ENCODE peak calls at places on chromosomes 2 and 18, in four cellular contexts. P, I, D and B are unnamed samples.

GRCh38 chr2:10285578-10286198 is 17.0 kb upstream of the HPCAL1 start:
- DNase-seq in P (peak; percentile 61), I (peak; percentile 76), D (peak; percentile 42), B (peak; percentile 81)

GRCh38 chr2:32647180-32647651 is 19.4 kb downstream of the TTC27 start:
- DNase-seq in P (peak; percentile 74), I (no peak), D (no peak), B (no peak)

GRCh38 chr2:99096728-99097127 is 44.8 kb upstream of the C2orf15 start:
- DNase-seq in P (no peak), I (no peak), D (no peak), B (no peak)

GRCh38 chr2:6730821-6731220 is 134.9 kb downstream of the CMPK2 start:
- DNase-seq in P (no peak), I (no peak), D (no peak), B (peak; percentile 72)

GRCh38 chr2:134917219-134917957 is 1.2 kb upstream of the CCNT2 start:
- DNase-seq in P (no peak), I (no peak), D (no peak), B (no peak)

GRCh38 chr2:55051026-55051866 is 995 bp upstream of the RTN4 start:
- DNase-seq in P (peak; percentile 99), I (no peak), D (peak; percentile 42), B (peak; percentile 40)

GRCh38 chr2:152236191-152236925 is 60.8 kb upstream of the STAM2 start:
- DNase-seq in P (no peak), I (no peak), D (no peak), B (no peak)

GRCh38 chr2:85828725-85829124 is 60.1 kb downstream of the ST3GAL5 start:
- DNase-seq in P (peak; percentile 45), I (no peak), D (no peak), B (no peak)

GRCh38 chr2:173350383-173350782 is 4.3 kb upstream of the CDCA7 start:
- DNase-seq in P (no peak), I (no peak), D (no peak), B (no peak)

GRCh38 chr2:70977605-70978205 is 725 bp upstream of the ANKRD53 start:
- DNase-seq in P (peak; percentile 96), I (no peak), D (peak; percentile 32), B (no peak)

GRCh38 chr18:67425724-67426123 is 90.8 kb downstream of the DSEL start:
- DNase-seq in P (peak; percentile 82), I (no peak), D (no peak), B (no peak)

DNA sequence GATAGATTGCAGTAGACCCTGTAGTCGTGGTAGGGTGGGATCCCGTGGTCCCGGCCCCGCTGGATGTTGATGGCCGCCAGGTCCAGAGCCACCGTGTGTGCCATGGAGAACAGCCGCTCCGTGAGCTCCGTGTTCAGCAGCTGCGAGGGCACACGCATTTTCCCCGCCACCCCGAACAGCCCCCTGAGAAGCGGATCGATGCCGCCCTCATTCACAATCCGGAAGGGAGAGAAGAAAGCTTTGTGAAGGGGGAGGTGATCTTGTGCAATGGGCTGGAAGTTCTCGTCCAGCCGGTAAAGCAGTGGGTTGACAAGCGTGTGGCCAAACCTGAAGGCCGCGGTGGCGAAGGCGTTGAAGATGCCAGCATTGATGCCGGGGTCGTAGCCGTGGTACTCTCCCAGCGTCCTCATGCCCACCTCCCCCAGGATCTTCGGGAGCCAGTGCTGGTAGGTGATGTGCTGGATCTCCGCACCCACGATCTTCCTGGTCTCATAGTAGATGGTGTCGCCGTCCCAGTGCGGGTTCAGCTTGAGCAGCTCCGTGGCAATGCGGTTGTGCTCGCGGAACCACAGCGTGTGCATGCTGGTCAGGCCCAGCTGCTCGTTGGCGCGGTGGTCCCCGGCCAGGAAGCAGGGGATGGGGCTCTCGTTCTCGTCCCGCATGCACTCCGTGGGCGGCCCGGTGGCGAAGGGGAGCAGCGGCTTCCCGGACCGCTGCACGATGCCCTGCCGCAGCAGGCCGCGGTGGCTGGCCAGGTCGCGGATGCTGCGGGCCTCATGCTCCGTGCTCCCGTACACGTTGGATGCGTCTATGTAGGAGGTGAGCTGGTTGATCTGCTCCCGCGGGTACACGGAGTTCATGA is 95.8 kb downstream of the PXDN start:
- DNase-seq in P (no peak), I (no peak), D (no peak), B (no peak)
- H3K27ac ChIP-seq in P (no peak overlapping the region), I (no peak overlapping the region), D (no peak overlapping the region), B (no peak overlapping the region)

GRCh38 chr2:136117909-136118818 is at the start of gene CXCR4:
- DNase-seq in P (peak; percentile 28), I (peak; percentile 40), D (peak; percentile 37), B (no peak)

GRCh38 chr2:136115183-136115751 is 2.7 kb downstream of the CXCR4 start:
- DNase-seq in P (no peak), I (no peak), D (no peak), B (no peak)

GRCh38 chr2:136116111-136116812 is 1.7 kb downstream of the CXCR4 start:
- DNase-seq in P (no peak), I (no peak), D (no peak), B (no peak)

GRCh38 chr2:136117391-136117841 is 533 bp downstream of the CXCR4 start:
- DNase-seq in P (peak; percentile 46), I (peak; percentile 40), D (no peak), B (peak; percentile 39)

GRCh38 chr2:136116813-136117390 is 1.0 kb downstream of the CXCR4 start:
- DNase-seq in P (no peak), I (no peak), D (no peak), B (no peak)
- H3K27ac ChIP-seq in P (no peak overlapping the region), I (peak overlapping the region; percentile 53), D (peak overlapping the region; percentile 65), B (no peak overlapping the region)

GRCh38 chr2:19301706-19302105 is 56.7 kb downstream of the OSR1 start:
- DNase-seq in P (no peak), I (no peak), D (no peak), B (no peak)
- H3K27ac ChIP-seq in P (no peak overlapping the region), I (no peak overlapping the region), D (no peak overlapping the region), B (no peak overlapping the region)

GRCh38 chr2:1641498-1641897 is 102.8 kb downstream of the PXDN start:
- DNase-seq in P (peak; percentile 32), I (no peak), D (no peak), B (no peak)
- H3K27ac ChIP-seq in P (no peak overlapping the region), I (no peak overlapping the region), D (peak overlapping the region; percentile 84), B (no peak overlapping the region)

GRCh38 chr2:37523861-37524362 is 147.5 kb downstream of the CDC42EP3 start:
- DNase-seq in P (peak; percentile 96), I (no peak), D (peak; percentile 18), B (no peak)
- H3K27ac ChIP-seq in P (no peak overlapping the region), I (no peak overlapping the region), D (peak overlapping the region; percentile 68), B (no peak overlapping the region)

GRCh38 chr2:17747684-17748452 is 5.7 kb downstream of the SMC6 start:
- DNase-seq in P (no peak), I (no peak), D (no peak), B (no peak)
- H3K27ac ChIP-seq in P (no peak overlapping the region), I (no peak overlapping the region), D (no peak overlapping the region), B (no peak overlapping the region)